ENCODE peak calls at places on chromosomes 5 and 9, in eight cellular contexts. K, T, E, Y, J, P, X and B are unnamed samples.

GRCh38 chr5:105812356-105812755 is 1858.4 kb downstream of the EFNA5 start:
- DNase-seq in K (no peak), T (peak), E (no peak), Y (no peak), J (no peak), P (no peak), X (no peak), B (no peak)

GRCh38 chr9:34550016-34550680 is 27.4 kb upstream of the ENHO start:
- DNase-seq in K (no peak), T (no peak), E (no peak), Y (no peak), J (no peak), P (no peak), X (no peak), B (no peak)

GRCh38 chr5:154829589-154830218 is 20.7 kb downstream of the FAXDC2 start:
- DNase-seq in K (no peak), T (no peak), E (no peak), Y (no peak), J (peak), P (no peak), X (peak), B (peak)

GRCh38 chr9:18798518-18799290 is 234.3 kb downstream of the SAXO1 start:
- DNase-seq in K (no peak), T (no peak), E (no peak), Y (no peak), J (no peak), P (no peak), X (no peak), B (no peak)

GRCh38 chr5:78541058-78541624 is 107.4 kb downstream of the LHFPL2 start:
- DNase-seq in K (no peak), T (no peak), E (no peak), Y (no peak), J (no peak), P (no peak), X (no peak), B (no peak)

GRCh38 chr9:87193151-87193550 is 245.8 kb upstream of the GAS1 start:
- DNase-seq in K (no peak), T (no peak), E (no peak), Y (no peak), J (no peak), P (no peak), X (no peak), B (no peak)

GRCh38 chr5:108380531-108381021 is 1.3 kb downstream of the FBXL17 start:
- DNase-seq in K (peak), T (peak), E (peak), Y (peak), J (peak), P (peak), X (peak), B (no peak)

GRCh38 chr5:146565764-146566163 is 49.8 kb upstream of the GPR151 start:
- DNase-seq in K (no peak), T (peak), E (peak), Y (no peak), J (peak), P (peak), X (peak), B (peak)

GRCh38 chr5:111772456-111772855 is 15.5 kb upstream of the NREP start:
- DNase-seq in K (no peak), T (no peak), E (no peak), Y (no peak), J (peak), P (no peak), X (no peak), B (no peak)

GRCh38 chr5:139132515-139132914 is 65.7 kb downstream of the SIL1 start:
- DNase-seq in K (no peak), T (no peak), E (no peak), Y (no peak), J (no peak), P (no peak), X (no peak), B (no peak)

GRCh38 chr9:131478421-131478868 is 24.3 kb upstream of the POMT1 start:
- DNase-seq in K (peak), T (peak), E (peak), Y (no peak), J (peak), P (peak), X (peak), B (no peak)

GRCh38 chr5:32812399-32812798 is 101.3 kb downstream of the NPR3 start:
- DNase-seq in K (no peak), T (no peak), E (no peak), Y (no peak), J (no peak), P (no peak), X (no peak), B (peak)
- TF ChIP-seq CTCF in K (no peak), T (no peak), E (no peak), Y (no peak), J (no peak), P (no peak), X (no peak), B (no peak)

GRCh38 chr5:132426525-132427138 is 57.1 kb downstream of the SLC22A5 start:
- DNase-seq in K (peak), T (peak), E (peak), Y (no peak), J (peak), P (peak), X (peak), B (peak)
- TF ChIP-seq CTCF in K (peak), T (peak), E (peak), Y (no peak), J (peak), P (peak), X (peak), B (peak)

GRCh38 chr5:122312670-122312988 is 592 bp downstream of the SNCAIP start:
- DNase-seq in K (peak), T (peak), E (no peak), Y (no peak), J (no peak), P (no peak), X (peak), B (no peak)
- TF ChIP-seq CTCF in K (no peak), T (no peak), E (no peak), Y (no peak), J (no peak), P (no peak), X (no peak), B (no peak)

DNA sequence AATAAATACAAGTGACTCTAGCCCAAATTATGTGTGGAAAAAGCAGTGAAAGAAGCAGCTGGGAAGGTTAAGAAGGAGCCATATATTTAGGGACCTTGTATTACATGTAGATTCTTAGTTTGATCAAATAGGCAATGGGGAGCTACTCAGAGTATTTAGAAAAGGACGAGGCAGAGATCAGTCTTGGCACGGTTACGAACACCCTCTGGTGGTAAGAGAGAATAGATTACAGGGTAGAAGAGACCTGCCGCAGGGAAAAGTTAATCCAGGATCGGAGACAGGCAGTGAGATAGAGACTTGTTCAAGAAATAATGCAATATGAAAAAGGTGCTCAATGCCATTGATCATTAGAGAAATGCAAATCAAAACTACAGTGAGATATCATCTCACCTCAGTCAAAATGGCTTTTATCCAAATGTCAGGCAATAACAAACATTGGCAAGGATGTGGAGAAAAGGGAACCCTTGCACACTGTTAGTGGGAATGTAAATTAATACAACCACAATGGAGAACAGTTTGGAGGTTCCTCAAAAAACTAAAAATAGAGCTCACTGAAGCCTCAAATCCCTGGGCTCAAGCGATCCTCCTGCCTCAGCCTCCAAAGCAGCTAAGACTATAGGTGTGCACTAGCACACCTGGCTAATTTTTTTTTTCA is 12.0 kb downstream of the INIP start:
- DNase-seq in K (no peak), T (peak), E (peak), Y (no peak), J (peak), P (peak), X (no peak), B (peak)
- TF ChIP-seq CTCF in K (no peak), T (peak), E (no peak), Y (peak), J (peak), P (peak), X (peak), B (peak)

GRCh38 chr9:100167912-100168775 is 69.1 kb downstream of the INVS start:
- DNase-seq in K (no peak), T (peak), E (no peak), Y (no peak), J (no peak), P (no peak), X (no peak), B (no peak)
- TF ChIP-seq CTCF in K (no peak), T (peak), E (no peak), Y (peak), J (no peak), P (no peak), X (no peak), B (no peak)

GRCh38 chr9:92455217-92455616 is 27.1 kb downstream of the ASPN start:
- DNase-seq in K (no peak), T (peak), E (peak), Y (no peak), J (peak), P (peak), X (no peak), B (no peak)
- TF ChIP-seq CTCF in K (no peak), T (peak), E (peak), Y (peak), J (peak), P (peak), X (no peak), B (peak)

GRCh38 chr5:150294551-150295071 is 5.0 kb upstream of the CAMK2A start:
- DNase-seq in K (no peak), T (no peak), E (no peak), Y (no peak), J (no peak), P (no peak), X (no peak), B (no peak)

GRCh38 chr5:150291388-150292385 is 2.1 kb upstream of the CAMK2A start:
- DNase-seq in K (no peak), T (no peak), E (peak), Y (no peak), J (no peak), P (no peak), X (no peak), B (no peak)

GRCh38 chr5:150295741-150296486 is 6.3 kb upstream of the CAMK2A start:
- DNase-seq in K (no peak), T (no peak), E (no peak), Y (no peak), J (no peak), P (no peak), X (no peak), B (peak)

GRCh38 chr5:150295172-150295611 is 5.6 kb upstream of the CAMK2A start:
- DNase-seq in K (peak), T (peak), E (no peak), Y (no peak), J (peak), P (peak), X (peak), B (peak)

GRCh38 chr5:150293091-150293941 is 3.7 kb upstream of the CAMK2A start:
- DNase-seq in K (no peak), T (no peak), E (no peak), Y (no peak), J (no peak), P (no peak), X (no peak), B (no peak)
- TF ChIP-seq CTCF in K (no peak), T (no peak), E (no peak), Y (no peak), J (no peak), P (no peak), X (no peak), B (no peak)

GRCh38 chr9:117868594-117868993 is 164.4 kb downstream of the TLR4 start:
- DNase-seq in K (no peak), T (no peak), E (no peak), Y (no peak), J (no peak), P (no peak), X (no peak), B (no peak)

DNA sequence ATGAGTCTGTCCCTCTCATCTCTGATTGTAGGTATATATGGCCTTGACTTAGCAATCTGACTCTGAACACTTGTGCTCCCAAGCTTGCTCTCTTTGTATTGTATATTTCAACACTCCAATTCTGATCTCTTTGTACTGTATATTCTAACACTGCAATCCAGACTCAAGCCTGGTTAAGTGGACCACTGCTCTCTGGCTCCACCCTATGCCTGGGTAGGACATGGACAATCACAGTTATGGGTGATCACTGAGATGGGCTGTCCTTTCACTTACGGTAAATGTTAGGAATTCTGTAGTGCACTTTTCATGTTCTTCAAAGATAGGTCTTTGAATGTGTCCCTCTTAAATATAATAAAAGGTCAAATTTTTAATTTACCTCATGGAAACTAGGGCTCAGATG is 165.1 kb downstream of the TLR4 start:
- DNase-seq in K (no peak), T (no peak), E (peak), Y (no peak), J (no peak), P (no peak), X (no peak), B (no peak)
- TF ChIP-seq CTCF in K (no peak), T (no peak), E (peak), Y (no peak), J (no peak), P (no peak), X (no peak), B (no peak)